ENCODE peak calls at places on chromosomes 7 and 10, in four cellular contexts. J, U, Q and Z are unnamed samples.

GRCh38 chr7:134480730-134481129 is 21.8 kb upstream of the AKR1B1 start:
- DNase-seq in U (peak; percentile 32), J (no peak), Q (no peak), Z (no peak)

GRCh38 chr7:74479961-74480829 is 26.5 kb downstream of the GTF2IRD1 start:
- DNase-seq in Q (peak; percentile 39), J (no peak), U (no peak), Z (no peak)

GRCh38 chr10:128095753-128096469 is 30.3 kb downstream of the MKI67 start:
- DNase-seq in J (peak; percentile 46), Q (no peak), U (no peak), Z (no peak)

GRCh38 chr7:76315372-76315771 is 12.9 kb downstream of the HSPB1 start:
- DNase-seq in U (no peak), Q (no peak), J (no peak), Z (no peak)

GRCh38 chr10:126476256-126476655 is 88.0 kb upstream of the ADAM12 start:
- DNase-seq in U (no peak), J (no peak), Q (no peak), Z (no peak)

GRCh38 chr10:118592675-118593330 is 2.6 kb downstream of the PRLHR start:
- DNase-seq in U (no peak), J (no peak), Q (peak; percentile 80), Z (no peak)

GRCh38 chr10:108465871-108466641 is 1301.5 kb upstream of the SORCS1 start:
- DNase-seq in Q (no peak), U (no peak), J (no peak), Z (no peak)

GRCh38 chr10:499991-500390 is 189.5 kb downstream of the DIP2C start:
- DNase-seq in U (no peak), J (no peak), Q (no peak), Z (no peak)

GRCh38 chr10:1545524-1545923 is 191.8 kb downstream of the ADARB2 start:
- DNase-seq in J (no peak), Q (no peak), U (no peak), Z (no peak)

GRCh38 chr10:122490786-122491680 is 29.7 kb downstream of the HTRA1 start:
- DNase-seq in J (peak; percentile 43), Q (no peak), U (no peak), Z (no peak)

GRCh38 chr10:86401588-86402282 is 35.1 kb upstream of the GRID1 start:
- DNase-seq in Q (no peak), J (peak; percentile 32), U (no peak), Z (no peak)

GRCh38 chr7:91263359-91264082 is 712 bp upstream of the FZD1 start:
- DNase-seq in U (peak; percentile 19), J (no peak), Q (peak; percentile 10), Z (no peak)

GRCh38 chr7:43768894-43769272 is 10.4 kb downstream of the BLVRA start:
- DNase-seq in U (no peak), Q (no peak), J (no peak), Z (no peak)

GRCh38 chr7:2719007-2719406 is 31.0 kb downstream of the AMZ1 start:
- DNase-seq in J (peak; percentile 82), U (peak; percentile 52), Q (peak; percentile 40), Z (peak; percentile 76)

GRCh38 chr10:70296406-70296899 is 12.6 kb upstream of the NPFFR1 start:
- DNase-seq in Q (peak; percentile 84), J (no peak), U (no peak), Z (no peak)

GRCh38 chr10:53140516-53140915 is 367.9 kb upstream of the MBL2 start:
- DNase-seq in U (no peak), J (no peak), Q (no peak), Z (no peak)

GRCh38 chr10:68561804-68562649 is 1.9 kb downstream of the TET1 start:
- DNase-seq in Q (peak; percentile 53), J (no peak), U (no peak), Z (peak; percentile 32)

GRCh38 chr10:43202657-43203490 is 64.0 kb downstream of the RASGEF1A start:
- DNase-seq in U (peak; percentile 19), Q (no peak), J (peak; percentile 67), Z (peak; percentile 84)

GRCh38 chr10:73894245-73894971 is 16.5 kb upstream of the PLAU start:
- DNase-seq in U (no peak), J (peak; percentile 46), Q (no peak), Z (no peak)

GRCh38 chr7:154338709-154339108 is 286.5 kb downstream of the DPP6 start:
- DNase-seq in U (no peak), J (no peak), Q (no peak), Z (no peak)

GRCh38 chr7:25597881-25598456 is 369.7 kb upstream of the NPVF start:
- DNase-seq in U (peak; percentile 54), Q (no peak), J (no peak), Z (no peak)

GRCh38 chr10:132110091-132110490 is 44.3 kb downstream of the JAKMIP3 start:
- DNase-seq in J (no peak), Q (no peak), U (no peak), Z (no peak)

GRCh38 chr10:5497948-5498730 is 1.2 kb downstream of the CALML5 start:
- DNase-seq in J (no peak), U (no peak), Q (peak; percentile 17), Z (no peak)

GRCh38 chr7:55774327-55775050 is 88.1 kb downstream of the SEPTIN14 start:
- DNase-seq in J (no peak), U (peak; percentile 80), Q (peak; percentile 92), Z (no peak)

GRCh38 chr10:79069325-79070090 is 742 bp downstream of the ZMIZ1 start:
- DNase-seq in J (peak; percentile 61), U (no peak), Q (peak; percentile 61), Z (peak; percentile 83)

GRCh38 chr7:77537136-77537594 is at the start of gene PTPN12:
- DNase-seq in Q (no peak), J (no peak), U (no peak), Z (no peak)

GRCh38 chr7:15915694-15916093 is 229.2 kb upstream of the MEOX2 start:
- DNase-seq in U (no peak), Q (no peak), J (no peak), Z (no peak)

GRCh38 chr7:96508371-96508770 is 186.5 kb upstream of the SLC25A13 start:
- DNase-seq in U (no peak), J (no peak), Q (no peak), Z (no peak)

GRCh38 chr10:75403144-75404022 is 1.8 kb upstream of the ZNF503 start:
- DNase-seq in U (no peak), Q (peak; percentile 60), J (no peak), Z (peak; percentile 51)

GRCh38 chr10:36171546-36171945 is 529.5 kb upstream of the FZD8 start:
- DNase-seq in U (no peak), J (no peak), Q (no peak), Z (no peak)

GRCh38 chr7:2299853-2300512 is 14.3 kb downstream of the SNX8 start:
- DNase-seq in J (no peak), Q (no peak), U (no peak), Z (peak; percentile 49)

GRCh38 chr7:131026297-131027003 is 292.4 kb upstream of the KLF14 start:
- DNase-seq in Q (no peak), U (no peak), J (no peak), Z (no peak)

GRCh38 chr10:110138197-110138812 is 69.1 kb upstream of the MXI1 start:
- DNase-seq in J (no peak), U (peak; percentile 77), Q (peak; percentile 71), Z (peak; percentile 59)

GRCh38 chr7:120456699-120457098 is 183.7 kb downstream of the KCND2 start:
- DNase-seq in U (no peak), Q (no peak), J (no peak), Z (no peak)

GRCh38 chr7:102426268-102427031 is 6.9 kb upstream of the ORAI2 start:
- DNase-seq in U (no peak), Q (no peak), J (peak; percentile 83), Z (peak; percentile 81)

GRCh38 chr10:132209978-132210530 is 23.3 kb downstream of the DPYSL4 start:
- DNase-seq in J (no peak), Q (no peak), U (no peak), Z (no peak)

GRCh38 chr7:14507617-14508016 is 394.9 kb downstream of the DGKB start:
- DNase-seq in Q (no peak), U (no peak), J (no peak), Z (no peak)

GRCh38 chr10:44879531-44879899 is 31.6 kb upstream of the TMEM72 start:
- DNase-seq in U (no peak), J (no peak), Q (no peak), Z (no peak)

GRCh38 chr7:106329971-106330733 is 45.4 kb upstream of the NAMPT start:
- DNase-seq in J (no peak), U (no peak), Q (no peak), Z (no peak)